ENCODE peak calls at places on chromosome 6, in five cellular contexts. Z is H9, I is neuronal stem cell, A is mesenchymal stem cell, G is H1. B is an unnamed sample.

GRCh38 chr6:170512249-170512648 is 40.9 kb downstream of the PSMB1 start:
- DNase-seq in Z (no peak), I (no peak), A (no peak), G (no peak), B (no peak)

GRCh38 chr6:36495086-36495485 is 52.2 kb downstream of the STK38 start:
- DNase-seq in Z (no peak), I (no peak), A (no peak), G (no peak), B (no peak)

GRCh38 chr6:98724537-98724936 is 109.8 kb upstream of the POU3F2 start:
- DNase-seq in Z (no peak), I (peak; percentile 8), A (no peak), G (no peak), B (peak; percentile 2)

GRCh38 chr6:139647816-139648215 is 273.4 kb upstream of the CITED2 start:
- DNase-seq in Z (no peak), I (no peak), A (no peak), G (no peak), B (no peak)

GRCh38 chr6:84197708-84198107 is 29.7 kb downstream of the CEP162 start:
- DNase-seq in Z (no peak), I (no peak), A (no peak), G (no peak), B (no peak)

GRCh38 chr6:38153946-38154345 is 334.4 kb downstream of the ZFAND3 start:
- DNase-seq in Z (no peak), I (no peak), A (no peak), G (no peak), B (no peak)

GRCh38 chr6:155418017-155418749 is 37.5 kb downstream of the NOX3 start:
- DNase-seq in Z (no peak), I (no peak), A (peak; percentile 75), G (no peak), B (peak; percentile 36)

GRCh38 chr6:45036101-45036500 is 292.0 kb upstream of the RUNX2 start:
- DNase-seq in Z (no peak), I (no peak), A (no peak), G (no peak), B (no peak)

GRCh38 chr6:81767163-81768000 is 14.9 kb upstream of the TENT5A start:
- DNase-seq in Z (no peak), I (no peak), A (peak; percentile 54), G (no peak), B (peak; percentile 76)

GRCh38 chr6:13303668-13304017 is 24.7 kb downstream of the TBC1D7 start:
- DNase-seq in Z (no peak), I (no peak), A (peak; percentile 87), G (no peak), B (peak; percentile 16)

GRCh38 chr6:124669713-124670480 is 292.3 kb upstream of the RNF217 start:
- DNase-seq in Z (no peak), I (no peak), A (no peak), G (no peak), B (no peak)

GRCh38 chr6:75431379-75431778 is 62.2 kb downstream of the FILIP1 start:
- DNase-seq in Z (no peak), I (no peak), A (peak; percentile 85), G (no peak), B (no peak)

GRCh38 chr6:89970609-89971337 is 76.5 kb downstream of the GJA10 start:
- DNase-seq in Z (no peak), I (peak; percentile 48), A (peak; percentile 67), G (no peak), B (peak; percentile 85)

GRCh38 chr6:157861184-157861583 is 38.1 kb downstream of the SNX9 start:
- DNase-seq in Z (no peak), I (no peak), A (no peak), G (no peak), B (peak; percentile 76)

GRCh38 chr6:100833972-100834574 is 47.1 kb downstream of the ASCC3 start:
- DNase-seq in Z (no peak), I (no peak), A (peak; percentile 16), G (no peak), B (no peak)

GRCh38 chr6:107864235-107864970 is 40.3 kb upstream of the SCML4 start:
- DNase-seq in Z (no peak), I (no peak), A (no peak), G (no peak), B (no peak)

GRCh38 chr6:128463942-128464341 is 56.5 kb downstream of the PTPRK start:
- DNase-seq in Z (no peak), I (no peak), A (no peak), G (no peak), B (no peak)

GRCh38 chr6:35764238-35764896 is 12.0 kb upstream of the CLPSL2 start:
- DNase-seq in Z (peak; percentile 99), I (no peak), A (no peak), G (peak; percentile 92), B (peak; percentile 9)

GRCh38 chr6:150333592-150333954 is 35.2 kb upstream of the IYD start:
- DNase-seq in Z (no peak), I (no peak), A (no peak), G (no peak), B (no peak)

GRCh38 chr6:170085475-170086401 is 205.1 kb downstream of the DLL1 start:
- DNase-seq in Z (no peak), I (no peak), A (no peak), G (no peak), B (no peak)

GRCh38 chr6:46677314-46677654 is 10.4 kb upstream of the TDRD6 start:
- DNase-seq in Z (no peak), I (no peak), A (no peak), G (no peak), B (peak; percentile 50)

GRCh38 chr6:15819841-15820240 is 157.0 kb upstream of the DTNBP1 start:
- DNase-seq in Z (no peak), I (no peak), A (no peak), G (no peak), B (no peak)

GRCh38 chr6:158150701-158151100 is 17.4 kb downstream of the SERAC1 start:
- DNase-seq in Z (no peak), I (no peak), A (peak; percentile 86), G (no peak), B (no peak)

GRCh38 chr6:41451515-41452163 is 94.5 kb upstream of the FOXP4 start:
- DNase-seq in Z (no peak), I (no peak), A (no peak), G (no peak), B (no peak)

GRCh38 chr6:40340196-40340595 is 247.0 kb downstream of the LRFN2 start:
- DNase-seq in Z (no peak), I (no peak), A (no peak), G (no peak), B (no peak)

GRCh38 chr6:40336296-40336695 is 250.9 kb downstream of the LRFN2 start:
- DNase-seq in Z (no peak), I (no peak), A (no peak), G (no peak), B (no peak)

GRCh38 chr6:40340957-40341356 is 246.2 kb downstream of the LRFN2 start:
- DNase-seq in Z (no peak), I (no peak), A (no peak), G (no peak), B (no peak)

GRCh38 chr6:40336986-40337780 is 250.0 kb downstream of the LRFN2 start:
- DNase-seq in Z (no peak), I (no peak), A (no peak), G (no peak), B (no peak)

DNA sequence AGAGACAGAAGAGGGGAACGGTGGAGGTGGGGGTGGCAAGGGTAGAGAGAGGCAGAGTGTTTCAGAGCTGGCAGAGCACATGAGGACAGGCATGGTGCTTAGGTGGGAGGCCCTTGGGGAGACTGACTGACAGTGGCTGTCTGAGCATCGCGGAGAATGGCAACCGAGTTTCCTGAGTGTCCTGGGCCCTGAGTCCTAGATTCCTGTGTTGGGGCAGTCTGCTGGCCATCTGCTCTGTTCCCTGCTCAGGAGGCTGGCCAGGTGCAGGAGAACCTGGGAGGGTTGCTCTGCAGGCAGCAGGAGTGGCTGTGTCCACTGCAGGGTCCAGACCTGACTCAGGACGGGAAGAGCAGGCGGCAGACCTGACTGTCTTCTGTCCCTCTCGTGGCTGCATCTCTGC is 248.9 kb downstream of the LRFN2 start:
- DNase-seq in Z (no peak), I (no peak), A (no peak), G (no peak), B (no peak)
- H2BK12ac ChIP-seq in Z (no peak overlapping the region), I (no peak overlapping the region), A (no peak overlapping the region), G (no peak overlapping the region), B (no peak overlapping the region)

GRCh38 chr6:137246801-137247202 is 27.6 kb upstream of the IFNGR1 start:
- DNase-seq in Z (no peak), I (no peak), A (no peak), G (no peak), B (no peak)

GRCh38 chr6:137247724-137248123 is 28.5 kb upstream of the IFNGR1 start:
- DNase-seq in Z (no peak), I (no peak), A (no peak), G (no peak), B (no peak)

GRCh38 chr6:137246164-137246563 is 27.0 kb upstream of the IFNGR1 start:
- DNase-seq in Z (no peak), I (no peak), A (no peak), G (no peak), B (no peak)

GRCh38 chr6:137248702-137249101 is 29.5 kb upstream of the IFNGR1 start:
- DNase-seq in Z (no peak), I (no peak), A (no peak), G (no peak), B (no peak)
- H3K18ac ChIP-seq in Z (no peak overlapping the region), I (no peak overlapping the region), A (no peak overlapping the region), G (no peak overlapping the region), B (no peak overlapping the region)

DNA sequence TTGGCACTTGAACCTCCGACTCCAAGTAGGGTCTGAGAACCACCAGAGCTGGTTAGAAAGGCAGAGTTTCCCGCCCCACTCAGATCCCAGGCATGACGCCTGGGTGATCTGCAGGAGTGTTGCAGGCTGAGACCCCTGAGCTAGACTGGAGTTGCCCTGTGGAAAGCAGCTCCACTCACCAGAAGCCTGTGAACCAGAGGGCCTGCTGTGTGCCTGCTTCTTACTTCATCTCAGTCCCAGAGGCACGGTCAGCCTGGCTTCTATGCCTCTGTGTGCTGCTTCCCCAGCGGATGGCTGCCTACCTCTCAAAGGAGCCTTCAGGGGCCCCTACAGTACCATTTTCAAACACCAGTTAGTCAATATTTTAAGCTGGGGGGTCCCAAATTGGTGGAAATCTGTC is 15.6 kb upstream of the CCN6 start:
- DNase-seq in Z (no peak), I (no peak), A (peak; percentile 34), G (no peak), B (no peak)
- H3K4ac ChIP-seq in Z (no peak overlapping the region), I (no peak overlapping the region), A (peak overlapping the region; percentile 43), G (no peak overlapping the region), B (no peak overlapping the region)

GRCh38 chr6:25596928-25597818 is 54.8 kb upstream of the SCGN start:
- DNase-seq in Z (no peak), I (no peak), A (no peak), G (no peak), B (peak; percentile 7)
- H2BK12ac ChIP-seq in Z (no peak overlapping the region), I (no peak overlapping the region), A (no peak overlapping the region), G (no peak overlapping the region), B (no peak overlapping the region)

B was measured in trophoblast cell.